ENCODE peak calls at places on chromosome 22, in seven cellular contexts. Y, T, Q, R, H, V and M are unnamed samples.

GRCh38 chr22:37464181-37464580 is 22.0 kb downstream of the MFNG start:
- DNase-seq in Y (no peak), T (no peak), Q (no peak), R (no peak), H (no peak), V (no peak), M (peak; percentile 80)

GRCh38 chr22:17366830-17367229 is 2.4 kb upstream of the CECR2 start:
- DNase-seq in Y (no peak), T (peak; percentile 17), Q (no peak), R (no peak), H (peak; percentile 32), V (no peak), M (peak; percentile 47)

GRCh38 chr22:26321469-26321913 is 107.6 kb upstream of the ASPHD2 start:
- DNase-seq in Y (no peak), T (no peak), Q (peak; percentile 31), R (no peak), H (no peak), V (no peak), M (no peak)

GRCh38 chr22:24894998-24895397 is 51.5 kb downstream of the LHFPL7 start:
- DNase-seq in Y (peak; percentile 79), T (peak; percentile 89), Q (peak; percentile 65), R (peak; percentile 79), H (no peak), V (peak; percentile 39), M (peak; percentile 85)

GRCh38 chr22:23790819-23791736 is 4.3 kb downstream of the SMARCB1 start:
- DNase-seq in Y (no peak), T (no peak), Q (no peak), R (no peak), H (no peak), V (no peak), M (peak; percentile 53)

GRCh38 chr22:22374579-22374978 is 130.0 kb downstream of the VPREB1 start:
- DNase-seq in Y (no peak), T (no peak), Q (no peak), R (no peak), H (no peak), V (no peak), M (no peak)

GRCh38 chr22:41487037-41487963 is 18.4 kb downstream of the ACO2 start:
- DNase-seq in Y (no peak), T (no peak), Q (no peak), R (no peak), H (no peak), V (no peak), M (no peak)

GRCh38 chr22:17726561-17727243 is 47.6 kb downstream of the BID start:
- DNase-seq in Y (no peak), T (no peak), Q (no peak), R (no peak), H (peak; percentile 42), V (no peak), M (no peak)

GRCh38 chr22:30287626-30288413 is 1.5 kb downstream of the CASTOR1 start:
- DNase-seq in Y (peak; percentile 85), T (peak; percentile 93), Q (peak; percentile 81), R (peak; percentile 92), H (peak; percentile 93), V (no peak), M (peak; percentile 84)

GRCh38 chr22:40898850-40899357 is 37.0 kb upstream of the DNAJB7 start:
- DNase-seq in Y (no peak), T (peak; percentile 17), Q (peak; percentile 65), R (no peak), H (peak; percentile 80), V (no peak), M (no peak)

GRCh38 chr22:23801886-23802377 is 15.2 kb downstream of the SMARCB1 start:
- DNase-seq in Y (no peak), T (no peak), Q (no peak), R (no peak), H (no peak), V (no peak), M (no peak)

GRCh38 chr22:27489265-27489675 is 312.3 kb downstream of the MN1 start:
- DNase-seq in Y (peak; percentile 91), T (peak; percentile 91), Q (peak; percentile 43), R (no peak), H (no peak), V (no peak), M (no peak)

GRCh38 chr22:23401111-23401909 is 178.8 kb downstream of the IGLL1 start:
- DNase-seq in Y (no peak), T (no peak), Q (no peak), R (peak; percentile 56), H (no peak), V (no peak), M (no peak)

GRCh38 chr22:50481440-50482106 is at the start of gene ADM2:
- DNase-seq in Y (peak; percentile 59), T (peak; percentile 73), Q (no peak), R (peak; percentile 77), H (peak; percentile 47), V (no peak), M (peak; percentile 53)

GRCh38 chr22:26066534-26066933 is 102.7 kb upstream of the SEZ6L start:
- DNase-seq in Y (no peak), T (no peak), Q (no peak), R (no peak), H (no peak), V (no peak), M (no peak)

GRCh38 chr22:25484498-25484897 is 80.0 kb upstream of the GRK3 start:
- DNase-seq in Y (no peak), T (no peak), Q (no peak), R (no peak), H (no peak), V (no peak), M (no peak)

GRCh38 chr22:33867118-33867863 is 53.0 kb downstream of the LARGE1 start:
- DNase-seq in Y (no peak), T (peak; percentile 73), Q (peak; percentile 22), R (no peak), H (no peak), V (no peak), M (no peak)

GRCh38 chr22:21948824-21949568 is 3.7 kb downstream of the PPM1F start:
- DNase-seq in Y (no peak), T (no peak), Q (no peak), R (no peak), H (no peak), V (no peak), M (no peak)

GRCh38 chr22:31947296-31947695 is 3.0 kb downstream of the YWHAH start:
- DNase-seq in Y (no peak), T (peak; percentile 76), Q (no peak), R (no peak), H (peak; percentile 85), V (no peak), M (no peak)

GRCh38 chr22:48513446-48513845 is 1314.2 kb downstream of the BRD1 start:
- DNase-seq in Y (no peak), T (no peak), Q (no peak), R (no peak), H (no peak), V (no peak), M (no peak)

GRCh38 chr22:48517039-48518030 is 1310.3 kb downstream of the BRD1 start:
- DNase-seq in Y (peak; percentile 19), T (no peak), Q (no peak), R (no peak), H (no peak), V (no peak), M (no peak)

GRCh38 chr22:48513929-48514328 is 1313.7 kb downstream of the BRD1 start:
- DNase-seq in Y (no peak), T (no peak), Q (no peak), R (no peak), H (no peak), V (no peak), M (no peak)

GRCh38 chr22:48516571-48516970 is 1311.1 kb downstream of the BRD1 start:
- DNase-seq in Y (no peak), T (no peak), Q (no peak), R (no peak), H (no peak), V (no peak), M (no peak)

GRCh38 chr22:48515571-48516200 is 1312.0 kb downstream of the BRD1 start:
- DNase-seq in Y (no peak), T (no peak), Q (no peak), R (no peak), H (no peak), V (no peak), M (no peak)
- H3K4me1 ChIP-seq in Y (no peaks in the 10 kb centered on the region), T (no peaks in the 10 kb centered on the region), Q (no peaks in the 10 kb centered on the region), R (no peaks in the 10 kb centered on the region), H (no peaks in the 10 kb centered on the region), V (no peaks in the 10 kb centered on the region), M (no peaks in the 10 kb centered on the region)

GRCh38 chr22:20019661-20020532 is 1.0 kb upstream of the TANGO2 start:
- DNase-seq in Y (peak; percentile 26), T (no peak), Q (no peak), R (no peak), H (no peak), V (no peak), M (peak; percentile 10)
- H3K4me1 ChIP-seq in Y (peaks cover 47% of the 10 kb centered on the region), T (peaks cover 21% of the 10 kb centered on the region), Q (peaks cover 17% of the 10 kb centered on the region), R (peaks cover 33% of the 10 kb centered on the region), H (peaks cover 49% of the 10 kb centered on the region), V (peaks cover 39% of the 10 kb centered on the region), M (peaks cover 12% of the 10 kb centered on the region)

GRCh38 chr22:36323855-36324331 is 63.9 kb downstream of the MYH9 start:
- DNase-seq in Y (no peak), T (no peak), Q (no peak), R (no peak), H (no peak), V (peak; percentile 44), M (no peak)

GRCh38 chr22:36324414-36324813 is 63.4 kb downstream of the MYH9 start:
- DNase-seq in Y (no peak), T (no peak), Q (no peak), R (no peak), H (no peak), V (no peak), M (no peak)

GRCh38 chr22:36323182-36323854 is 64.4 kb downstream of the MYH9 start:
- DNase-seq in Y (no peak), T (no peak), Q (no peak), R (peak; percentile 79), H (no peak), V (peak; percentile 79), M (no peak)

GRCh38 chr22:36326178-36327161 is 61.3 kb downstream of the MYH9 start:
- DNase-seq in Y (no peak), T (no peak), Q (no peak), R (no peak), H (no peak), V (no peak), M (no peak)

GRCh38 chr22:36325163-36326031 is 62.4 kb downstream of the MYH9 start:
- DNase-seq in Y (no peak), T (peak; percentile 84), Q (no peak), R (peak; percentile 86), H (no peak), V (peak; percentile 82), M (no peak)
- H3K4me1 ChIP-seq in Y (peaks cover 42% of the 10 kb centered on the region), T (peaks cover 46% of the 10 kb centered on the region), Q (peaks cover 24% of the 10 kb centered on the region), R (peaks cover 72% of the 10 kb centered on the region), H (peaks cover 21% of the 10 kb centered on the region), V (peaks cover 94% of the 10 kb centered on the region), M (peaks cover 24% of the 10 kb centered on the region)

DNA sequence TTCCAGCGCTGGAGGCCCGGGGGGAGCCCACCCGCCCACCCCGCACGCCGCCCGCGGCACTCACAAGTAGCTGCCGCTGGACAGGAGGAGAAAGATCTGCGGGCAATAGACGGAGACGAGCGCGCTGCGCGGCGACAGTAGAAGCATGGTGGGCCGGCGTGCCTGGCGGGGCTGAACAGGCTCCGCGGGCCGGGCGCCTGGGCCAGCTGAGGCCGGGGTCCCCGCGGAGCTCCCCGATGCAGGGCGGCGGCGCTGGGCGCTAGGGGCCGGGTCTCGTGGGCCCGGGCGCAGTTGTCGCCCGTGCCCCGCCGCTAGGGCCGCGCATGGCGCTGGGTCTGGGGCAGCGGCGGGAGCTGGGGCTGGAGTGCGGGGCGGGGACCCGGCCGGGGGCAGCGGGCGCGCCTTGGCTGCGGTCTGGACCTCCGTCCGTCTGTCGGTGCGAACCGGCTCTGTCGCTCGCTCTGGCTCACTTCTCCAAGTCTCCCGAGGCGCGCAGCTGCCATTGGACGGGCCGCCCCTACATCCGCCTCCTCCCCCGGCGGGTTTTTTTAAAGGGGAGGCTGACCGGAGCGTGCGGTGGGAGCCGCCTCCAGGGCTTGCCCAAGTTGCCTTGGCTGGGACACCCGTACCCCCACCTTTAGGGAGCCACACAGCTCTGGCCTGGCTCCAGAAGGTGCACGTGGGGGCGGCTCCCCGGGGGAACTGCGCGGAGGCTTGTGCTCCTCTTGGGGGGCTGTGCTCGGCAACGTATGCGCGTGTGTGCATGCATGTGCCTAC is 4.7 kb downstream of the WNT7B start:
- DNase-seq in Y (no peak), T (no peak), Q (no peak), R (no peak), H (no peak), V (no peak), M (no peak)
- H3K4me1 ChIP-seq in Y (peaks cover 17% of the 10 kb centered on the region), T (peaks cover 18% of the 10 kb centered on the region), Q (peaks cover 42% of the 10 kb centered on the region), R (peaks cover 17% of the 10 kb centered on the region), H (peaks cover 9% of the 10 kb centered on the region), V (peaks cover 26% of the 10 kb centered on the region), M (no peaks in the 10 kb centered on the region)